ENCODE peak calls at places on chromosomes 7 and 10, in five cellular contexts. N is psoas muscle, A is BJ, E is cardiac fibroblast, X is colonic mucosa. Z is an unnamed sample.

GRCh38 chr7:7977774-7978173 is 9.2 kb downstream of the GLCCI1 start:
- DNase-seq in N (no peak), E (peak; percentile 21), A (no peak), X (no peak), Z (peak; percentile 58)

GRCh38 chr10:112446055-112446854 is 459 bp downstream of the ZDHHC6 start:
- DNase-seq in X (peak; percentile 33), A (no peak), E (peak; percentile 6), N (no peak), Z (no peak)

GRCh38 chr10:91409069-91409868 is 875 bp upstream of the HECTD2 start:
- DNase-seq in N (peak; percentile 90), X (peak; percentile 78), E (peak; percentile 94), A (no peak), Z (no peak)

GRCh38 chr10:6399241-6399701 is 180.8 kb downstream of the PRKCQ start:
- DNase-seq in E (no peak), A (no peak), X (peak; percentile 45), N (no peak), Z (no peak)

GRCh38 chr10:119268871-119269506 is 61.6 kb downstream of the GRK5 start:
- DNase-seq in X (no peak), A (no peak), N (no peak), E (peak; percentile 41), Z (no peak)

GRCh38 chr10:46308113-46308415 is 21.3 kb downstream of the ANTXRL start:
- DNase-seq in N (no peak), A (no peak), X (no peak), E (no peak), Z (no peak)

GRCh38 chr10:109480836-109481235 is 442.5 kb downstream of the XPNPEP1 start:
- DNase-seq in E (no peak), X (no peak), A (no peak), N (no peak), Z (no peak)

GRCh38 chr10:95755511-95756004 is 405 bp upstream of the ENTPD1 start:
- DNase-seq in E (no peak), X (peak; percentile 27), A (no peak), N (no peak), Z (no peak)

GRCh38 chr10:70592746-70593512 is 9.6 kb downstream of the PRF1 start:
- DNase-seq in A (no peak), X (peak; percentile 13), N (no peak), E (no peak), Z (no peak)

GRCh38 chr7:93327006-93327633 is 95.0 kb downstream of the VPS50 start:
- DNase-seq in E (peak; percentile 83), A (peak; percentile 73), N (no peak), X (no peak), Z (peak; percentile 74)

GRCh38 chr7:44281811-44282600 is 43.4 kb downstream of the CAMK2B start:
- DNase-seq in N (no peak), X (no peak), E (no peak), A (no peak), Z (no peak)
- H3K4me3 ChIP-seq in N (no peak overlapping the region), X (no peak overlapping the region), E (no peak overlapping the region), A (no peak overlapping the region), Z (no peak overlapping the region)

DNA sequence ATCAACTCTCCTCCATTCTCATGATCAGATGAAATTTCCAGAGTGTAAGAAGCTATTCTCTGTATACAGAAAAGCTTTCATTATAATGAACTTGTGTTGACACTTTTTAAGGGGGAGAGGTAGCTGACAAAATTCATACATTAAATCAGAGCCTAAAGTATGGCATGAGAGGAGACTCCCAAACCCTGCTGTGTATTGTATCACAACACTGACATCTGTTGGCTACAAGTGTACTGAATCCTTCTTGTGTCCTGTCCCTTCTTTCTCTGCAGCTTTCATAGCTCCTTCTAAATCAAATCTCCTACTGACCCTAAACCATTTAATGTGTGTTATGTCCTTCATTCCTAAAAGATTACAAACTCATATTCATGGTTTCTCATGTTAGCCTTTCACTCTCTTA is 70.9 kb downstream of the GCC1 start:
- DNase-seq in A (no peak), X (no peak), N (no peak), E (peak; percentile 56), Z (peak; percentile 16)
- TF ChIP-seq CTCF in A (peak; percentile 41), X (peak; percentile 33), N (peak; percentile 39), E (peak; percentile 29), Z (peak; percentile 46)

DNA sequence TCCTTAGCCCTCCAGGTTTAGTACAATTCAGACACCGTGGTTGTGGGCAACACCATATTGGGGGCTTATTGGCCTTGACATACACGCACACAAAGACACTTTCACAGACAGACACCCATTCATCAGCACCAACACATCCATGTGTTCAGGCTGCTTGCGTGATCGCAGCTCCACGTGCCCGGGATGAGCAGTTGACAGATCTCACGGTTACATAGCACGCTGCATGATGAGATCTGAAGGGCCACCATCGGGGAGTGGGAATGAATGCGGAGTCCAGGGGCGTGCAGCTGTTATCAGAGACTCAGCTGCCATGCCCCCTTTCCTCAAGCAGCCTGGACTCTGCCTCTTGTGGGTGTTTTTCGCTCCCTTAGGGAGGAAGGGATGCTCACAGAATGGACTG is 285.2 kb downstream of the USP6NL start:
- DNase-seq in A (no peak), N (no peak), X (no peak), E (no peak), Z (no peak)
- H3K4me3 ChIP-seq in A (no peak overlapping the region), N (no peak overlapping the region), X (no peak overlapping the region), E (no peak overlapping the region), Z (no peak overlapping the region)

GRCh38 chr10:126124044-126124443 is 227.7 kb downstream of the FANK1 start:
- DNase-seq in A (no peak), E (no peak), X (peak; percentile 4), N (no peak), Z (no peak)
- TF ChIP-seq CTCF in A (no peak), E (no peak), X (no peak), N (no peak), Z (no peak)

GRCh38 chr10:55233090-55233489 is 432.1 kb upstream of the PCDH15 start:
- DNase-seq in X (no peak), E (no peak), A (no peak), N (no peak), Z (no peak)
- H3K4me3 ChIP-seq in X (no peak overlapping the region), E (no peak overlapping the region), A (no peak overlapping the region), N (no peak overlapping the region), Z (no peak overlapping the region)